ENCODE peak calls at places on chromosomes 1 and 21, in nine cellular contexts. Q is K562, H is suprapubic skin, M is esophagus muscularis mucosa, A is GM12892, P is breast epithelium, D is GM12891, L is stomach, I is HCT116. O is an unnamed sample.
A peak's percentile ranks its signal among the peaks of the same experiment; 100 is the strongest.

GRCh38 chr1:91650764-91651163 is 150.1 kb downstream of the CDC7 start:
- DNase-seq in Q (peak; percentile 27), H (peak; percentile 86), M (peak; percentile 93), A (no peak), P (peak; percentile 57), D (no peak), L (peak; percentile 26), I (no peak), O (peak; percentile 99)

GRCh38 chr1:33228935-33229487 is 27.3 kb upstream of the ZNF362 start:
- DNase-seq in Q (no peak), H (no peak), M (peak; percentile 87), A (no peak), P (no peak), D (no peak), L (no peak), I (no peak), O (no peak)

GRCh38 chr1:109714661-109715372 is 2.8 kb downstream of the GSTM5 start:
- DNase-seq in Q (peak; percentile 1), H (no peak), M (peak; percentile 60), A (no peak), P (no peak), D (no peak), L (no peak), I (no peak), O (no peak)

GRCh38 chr1:32717503-32717902 is 14.9 kb upstream of the SYNC start:
- DNase-seq in Q (no peak), H (no peak), M (no peak), A (no peak), P (no peak), D (no peak), L (no peak), I (no peak), O (no peak)

GRCh38 chr1:104294259-104294658 is 544.6 kb downstream of the AMY1C start:
- DNase-seq in Q (no peak), H (no peak), M (no peak), A (no peak), P (no peak), D (no peak), L (no peak), I (no peak), O (no peak)

GRCh38 chr21:39107739-39108138 is 75.5 kb downstream of the PSMG1 start:
- DNase-seq in Q (no peak), H (peak; percentile 61), M (no peak), A (no peak), P (peak; percentile 6), D (no peak), L (no peak), I (no peak), O (peak; percentile 60)

GRCh38 chr1:20552728-20553571 is 577 bp downstream of the FAM43B start:
- DNase-seq in Q (no peak), H (no peak), M (no peak), A (no peak), P (no peak), D (peak; percentile 43), L (no peak), I (no peak), O (no peak)

GRCh38 chr1:1630191-1630964 is 1.6 kb upstream of the MMP23B start:
- DNase-seq in Q (no peak), H (peak; percentile 87), M (peak; percentile 93), A (peak; percentile 100), P (peak; percentile 50), D (peak; percentile 100), L (peak; percentile 69), I (no peak), O (no peak)

GRCh38 chr1:208000001-208000400 is 89.1 kb upstream of the CD34 start:
- DNase-seq in Q (no peak), H (no peak), M (no peak), A (no peak), P (no peak), D (no peak), L (no peak), I (no peak), O (peak; percentile 3)

GRCh38 chr1:2415801-2416208 is 3.4 kb upstream of the PEX10 start:
- DNase-seq in Q (no peak), H (no peak), M (no peak), A (no peak), P (no peak), D (peak; percentile 60), L (peak; percentile 54), I (no peak), O (no peak)

GRCh38 chr1:63134501-63135173 is 187.7 kb upstream of the FOXD3 start:
- DNase-seq in Q (no peak), H (no peak), M (no peak), A (no peak), P (no peak), D (no peak), L (no peak), I (no peak), O (no peak)

DNA sequence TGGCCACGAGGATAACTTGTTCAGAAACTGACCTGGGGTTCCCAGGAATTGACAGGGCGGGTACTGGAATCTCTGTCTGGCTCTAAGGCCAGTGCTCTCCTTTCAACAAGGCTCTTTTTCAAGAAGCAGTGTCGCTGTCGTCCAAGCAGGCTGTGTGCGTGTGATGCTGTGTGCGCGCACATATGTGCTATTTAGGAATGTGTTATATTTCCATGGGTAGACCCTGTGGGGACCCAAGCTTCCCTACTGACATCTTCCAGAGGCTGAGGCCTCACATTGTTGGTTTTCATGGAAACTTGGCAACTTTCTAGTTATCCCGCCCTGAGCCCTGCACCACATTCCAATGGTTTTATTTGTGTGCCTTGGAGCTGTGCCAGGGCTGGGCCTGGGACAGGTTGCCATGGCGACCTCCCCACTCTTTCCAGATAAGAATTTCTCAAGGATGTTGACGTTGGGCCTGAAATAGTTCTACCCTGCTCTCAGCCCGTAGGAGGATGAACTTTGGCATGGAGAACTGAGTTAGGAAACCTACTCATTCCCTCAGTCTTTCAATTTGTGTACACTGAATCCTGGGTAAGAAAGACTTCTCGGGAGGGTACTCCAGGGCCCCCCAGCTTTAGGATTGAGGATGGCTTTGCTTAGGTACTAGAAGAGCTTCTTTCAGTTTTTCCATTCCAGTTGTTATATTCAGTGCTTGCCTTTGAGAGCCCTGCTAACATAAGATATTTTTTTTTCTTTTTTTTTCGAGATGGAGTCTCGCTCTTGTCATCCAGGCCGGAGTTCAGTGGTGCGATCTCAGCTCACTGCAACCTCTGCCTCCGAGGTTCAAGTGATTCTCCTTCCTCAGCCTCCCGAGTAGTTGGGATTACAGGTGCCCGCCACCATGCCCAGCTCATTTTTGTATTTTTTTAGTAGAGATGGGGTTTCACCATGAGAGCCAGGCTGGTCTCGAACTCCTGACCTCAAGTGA is 38.8 kb upstream of the SRSF10 start:
- DNase-seq in Q (peak; percentile 77), H (peak; percentile 96), M (peak; percentile 98), A (no peak), P (peak; percentile 97), D (no peak), L (peak; percentile 99), I (peak; percentile 79), O (peak; percentile 98)
- TF ChIP-seq POLR2A in Q (no peak), H (no peak), M (no peak), A (no peak), P (no peak), D (no peak), L (no peak), I (no peak), O (no peak)

GRCh38 chr1:92844439-92844838 is 12.6 kb downstream of the RPL5 start:
- DNase-seq in Q (no peak), H (no peak), M (no peak), A (no peak), P (no peak), D (no peak), L (no peak), I (no peak), O (no peak)

GRCh38 chr1:92850019-92850418 is 18.2 kb downstream of the RPL5 start:
- DNase-seq in Q (no peak), H (no peak), M (no peak), A (no peak), P (no peak), D (no peak), L (no peak), I (no peak), O (no peak)

GRCh38 chr1:92851729-92852128 is 19.9 kb downstream of the RPL5 start:
- DNase-seq in Q (no peak), H (no peak), M (no peak), A (no peak), P (no peak), D (no peak), L (no peak), I (no peak), O (no peak)

GRCh38 chr1:92845908-92846307 is 14.1 kb downstream of the RPL5 start:
- DNase-seq in Q (no peak), H (no peak), M (no peak), A (no peak), P (no peak), D (no peak), L (no peak), I (no peak), O (no peak)

DNA sequence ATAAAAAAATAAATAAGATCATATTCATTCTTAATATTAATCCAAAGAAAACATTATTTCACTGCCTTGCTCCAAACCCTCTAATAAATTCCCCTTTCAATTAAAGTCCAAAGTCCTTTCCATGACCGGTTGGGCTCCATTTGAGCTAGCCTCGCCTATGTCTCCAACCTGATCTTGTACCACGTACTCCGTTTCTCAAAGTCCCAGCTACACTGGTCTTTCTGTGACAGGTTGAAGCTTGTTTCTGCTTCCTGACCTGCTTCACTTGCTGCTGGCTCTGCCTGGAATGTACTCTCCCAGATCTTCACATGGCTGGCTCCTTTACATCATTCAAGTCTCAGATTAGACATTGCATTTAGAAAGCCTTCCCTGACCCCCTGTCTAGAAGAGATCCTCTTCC is 16.4 kb downstream of the RPL5 start:
- DNase-seq in Q (no peak), H (no peak), M (no peak), A (no peak), P (no peak), D (no peak), L (peak; percentile 34), I (no peak), O (no peak)
- TF ChIP-seq POLR2AphosphoS5 in Q (no peak), H (no peak), M (no peak), A (no peak), P (no peak), D (no peak), L (no peak), I (no peak), O (no peak)

DNA sequence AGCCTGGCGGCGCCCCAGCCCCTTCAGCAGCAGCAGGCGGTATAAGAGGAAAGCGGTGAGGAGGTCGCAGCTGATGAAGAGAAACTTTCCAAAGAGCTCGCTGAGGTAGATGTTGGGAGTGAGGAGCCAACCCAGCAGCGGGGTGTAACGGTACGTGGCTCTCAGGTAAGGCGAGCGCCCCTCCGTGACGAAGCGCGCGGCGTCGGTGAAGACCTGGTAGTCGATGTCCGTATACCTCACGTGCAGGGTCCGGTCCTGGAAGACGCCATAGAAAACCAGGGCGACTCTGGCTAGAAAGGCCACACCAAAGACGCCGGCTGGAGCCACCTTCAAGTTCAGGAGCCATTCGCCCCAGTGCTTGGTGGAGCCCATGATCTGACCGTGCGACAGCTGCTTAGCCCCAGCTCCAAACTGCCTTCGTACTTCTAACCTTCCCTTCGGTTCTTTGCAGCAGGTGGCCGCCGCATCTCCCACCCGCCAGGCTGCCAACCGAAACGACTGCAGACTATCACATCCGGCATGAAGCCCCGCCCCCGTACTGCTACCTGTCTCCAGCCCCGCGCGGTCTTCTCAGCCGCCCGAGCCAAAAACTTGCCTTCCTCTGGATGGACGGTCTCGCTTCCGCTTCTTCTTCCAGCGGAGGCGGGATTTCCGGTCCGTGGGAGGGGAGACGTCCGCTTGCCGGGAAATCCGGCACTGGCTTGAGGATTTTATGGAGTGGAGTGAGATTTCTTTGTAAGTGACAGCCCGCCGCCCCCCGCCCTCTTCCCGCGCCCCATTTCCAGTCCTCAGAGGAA is at the start of gene PIGM:
- DNase-seq in Q (peak; percentile 94), H (peak; percentile 95), M (peak; percentile 97), A (peak; percentile 80), P (peak; percentile 93), D (peak; percentile 76), L (peak; percentile 97), I (peak; percentile 93), O (peak; percentile 94)
- TF ChIP-seq POLR2A in Q (peak; percentile 81), H (no peak), M (no peak), A (peak; percentile 72), P (no peak), D (peak; percentile 63), L (no peak), I (peak; percentile 51), O (no peak)

GRCh38 chr1:54331091-54331772 is 75.0 kb downstream of the SSBP3 start:
- DNase-seq in Q (no peak), H (no peak), M (no peak), A (no peak), P (no peak), D (no peak), L (no peak), I (no peak), O (no peak)
- TF ChIP-seq POLR2AphosphoS5 in Q (no peak), H (no peak), M (no peak), A (no peak), P (no peak), D (no peak), L (no peak), I (no peak), O (no peak)

O was measured in vagina.